ENCODE peak calls at places on chromosome 20, in four cellular contexts. One of them, this sample, is unnamed.

GRCh38 chr20:33418033-33418432 is 16.7 kb upstream of the CDK5RAP1 start:
- DNase-seq in GM12878: no peak
- DNase-seq in K562: no peak
- DNase-seq in H1: no peak
- DNase-seq in this sample: no peak

GRCh38 chr20:57391439-57392129 is 388 bp downstream of the RBM38 start:
- DNase-seq in GM12878: no peak
- DNase-seq in K562: peak
- DNase-seq in H1: no peak
- DNase-seq in this sample: no peak

GRCh38 chr20:41058007-41058673 is 29.5 kb downstream of the TOP1 start:
- DNase-seq in GM12878: no peak
- DNase-seq in K562: peak
- DNase-seq in H1: no peak
- DNase-seq in this sample: peak

GRCh38 chr20:33210371-33210770 is 6.8 kb upstream of the BPIFA3 start:
- DNase-seq in GM12878: no peak
- DNase-seq in K562: no peak
- DNase-seq in H1: no peak
- DNase-seq in this sample: no peak

GRCh38 chr20:50338479-50339195 is 148.0 kb downstream of the CEBPB start:
- DNase-seq in GM12878: peak
- DNase-seq in K562: peak
- DNase-seq in H1: no peak
- DNase-seq in this sample: peak

GRCh38 chr20:5835870-5836269 is 85.7 kb downstream of the SHLD1 start:
- DNase-seq in GM12878: no peak
- DNase-seq in K562: no peak
- DNase-seq in H1: no peak
- DNase-seq in this sample: no peak

GRCh38 chr20:33826270-33826897 is 15.2 kb downstream of the CHMP4B start:
- DNase-seq in GM12878: no peak
- DNase-seq in K562: no peak
- DNase-seq in H1: no peak
- DNase-seq in this sample: peak

GRCh38 chr20:20850407-20850806 is 138.0 kb upstream of the RALGAPA2 start:
- DNase-seq in GM12878: no peak
- DNase-seq in K562: no peak
- DNase-seq in H1: no peak
- DNase-seq in this sample: no peak

GRCh38 chr20:11544029-11544678 is 373.5 kb upstream of the BTBD3 start:
- DNase-seq in GM12878: peak
- DNase-seq in K562: no peak
- DNase-seq in H1: no peak
- DNase-seq in this sample: peak

GRCh38 chr20:5222919-5223634 is 93.7 kb downstream of the PROKR2 start:
- DNase-seq in GM12878: peak
- DNase-seq in K562: peak
- DNase-seq in H1: peak
- DNase-seq in this sample: peak

GRCh38 chr20:36305602-36306556 is at the start of gene DLGAP4:
- DNase-seq in GM12878: no peak
- DNase-seq in K562: no peak
- DNase-seq in H1: peak
- DNase-seq in this sample: no peak
- H2AFZ ChIP-seq in GM12878: no peak
- H2AFZ ChIP-seq in K562: no peak
- H2AFZ ChIP-seq in H1: no peak
- H2AFZ ChIP-seq in this sample: no peak

GRCh38 chr20:23200413-23200812 is 114.3 kb upstream of the CD93 start:
- DNase-seq in GM12878: no peak
- DNase-seq in K562: no peak
- DNase-seq in H1: no peak
- DNase-seq in this sample: no peak

GRCh38 chr20:23201658-23202057 is 115.5 kb upstream of the CD93 start:
- DNase-seq in GM12878: no peak
- DNase-seq in K562: no peak
- DNase-seq in H1: no peak
- DNase-seq in this sample: no peak

GRCh38 chr20:23198815-23199214 is 112.7 kb upstream of the CD93 start:
- DNase-seq in GM12878: no peak
- DNase-seq in K562: no peak
- DNase-seq in H1: no peak
- DNase-seq in this sample: no peak

GRCh38 chr20:23199356-23199755 is 113.2 kb upstream of the CD93 start:
- DNase-seq in GM12878: no peak
- DNase-seq in K562: no peak
- DNase-seq in H1: no peak
- DNase-seq in this sample: no peak

GRCh38 chr20:23200914-23201313 is 114.8 kb upstream of the CD93 start:
- DNase-seq in GM12878: no peak
- DNase-seq in K562: peak
- DNase-seq in H1: peak
- DNase-seq in this sample: peak
- TF ChIP-seq ATF2 in GM12878: no peak
- TF ChIP-seq ATF2 in K562: no peak
- TF ChIP-seq ATF2 in H1: no peak
- TF ChIP-seq ATF2 in this sample: no peak

DNA sequence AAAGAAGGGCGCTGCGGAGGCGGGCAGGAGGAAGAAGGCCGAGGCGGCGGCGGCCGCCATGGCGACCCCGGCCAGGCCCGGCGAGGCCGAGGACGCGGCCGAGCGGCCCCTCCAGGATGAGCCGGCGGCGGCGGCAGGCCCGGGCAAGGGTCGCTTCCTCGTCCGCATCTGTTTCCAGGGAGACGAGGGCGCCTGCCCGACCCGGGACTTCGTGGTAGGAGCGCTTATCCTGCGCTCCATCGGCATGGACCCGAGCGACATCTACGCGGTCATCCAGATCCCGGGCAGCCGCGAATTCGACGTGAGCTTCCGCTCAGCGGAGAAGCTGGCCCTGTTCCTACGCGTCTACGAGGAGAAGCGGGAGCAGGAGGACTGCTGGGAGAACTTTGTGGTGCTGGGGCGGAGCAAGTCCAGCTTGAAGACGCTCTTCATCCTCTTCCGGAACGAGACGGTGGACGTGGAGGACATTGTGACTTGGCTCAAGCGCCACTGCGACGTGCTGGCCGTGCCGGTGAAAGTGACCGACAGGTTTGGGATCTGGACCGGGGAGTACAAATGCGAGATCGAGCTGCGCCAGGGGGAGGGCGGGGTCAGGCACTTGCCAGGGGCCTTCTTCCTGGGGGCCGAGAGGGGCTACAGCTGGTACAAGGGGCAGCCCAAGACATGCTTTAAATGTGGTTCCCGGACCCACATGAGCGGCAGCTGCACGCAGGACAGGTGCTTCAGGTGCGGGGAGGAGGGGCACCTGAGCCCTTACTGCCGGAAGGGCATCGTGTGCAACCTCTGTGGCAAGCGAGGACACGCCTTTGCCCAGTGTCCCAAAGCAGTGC is 770 bp downstream of the ZCCHC3 start:
- DNase-seq in GM12878: no peak
- DNase-seq in K562: peak
- DNase-seq in H1: peak
- DNase-seq in this sample: peak
- H2AFZ ChIP-seq in GM12878: peak
- H2AFZ ChIP-seq in K562: peak
- H2AFZ ChIP-seq in H1: no peak
- H2AFZ ChIP-seq in this sample: no peak

DNA sequence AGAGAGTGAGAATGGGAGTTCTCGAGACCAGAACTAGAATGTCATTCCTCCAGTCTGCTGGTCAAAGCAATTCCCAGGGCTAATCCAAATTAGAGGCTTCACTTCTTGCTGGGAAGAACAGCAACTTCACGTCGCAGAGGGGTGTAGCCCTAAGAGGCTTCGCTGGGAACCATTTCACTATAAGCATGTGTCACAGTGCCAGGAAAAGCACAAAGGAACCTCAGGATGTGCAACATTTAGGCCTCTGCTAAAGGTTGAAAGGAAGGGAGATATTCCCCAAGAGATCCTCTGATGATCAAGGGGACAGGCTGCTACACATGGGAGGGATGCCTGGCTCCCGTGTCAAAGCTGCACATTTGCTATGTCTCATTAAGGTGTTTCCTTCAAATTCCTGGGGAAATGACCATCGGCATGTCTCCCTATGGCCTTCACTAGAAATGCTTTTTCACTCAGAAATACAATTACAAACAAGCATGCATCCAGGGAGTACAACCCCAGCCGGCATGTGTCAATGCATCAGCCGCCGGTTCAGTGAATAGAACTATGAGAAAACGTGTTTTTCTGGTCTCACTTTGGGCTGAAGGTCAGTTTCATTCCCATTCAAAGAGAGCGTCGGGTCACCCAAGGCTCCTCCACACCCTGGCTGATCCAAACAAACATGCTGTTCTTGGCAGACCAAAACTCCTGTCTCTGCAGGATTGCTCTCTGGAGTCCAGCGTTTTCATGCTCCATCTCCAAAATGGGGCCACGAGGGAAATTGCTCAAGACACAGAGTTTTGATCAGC is 35.7 kb upstream of the NXT1 start:
- DNase-seq in GM12878: no peak
- DNase-seq in K562: no peak
- DNase-seq in H1: no peak
- DNase-seq in this sample: no peak
- TF ChIP-seq ATF2 in GM12878: no peak
- TF ChIP-seq ATF2 in K562: no peak
- TF ChIP-seq ATF2 in H1: no peak
- TF ChIP-seq ATF2 in this sample: no peak

GRCh38 chr20:61437280-61438206 is 185.5 kb downstream of the CDH4 start:
- DNase-seq in GM12878: no peak
- DNase-seq in K562: no peak
- DNase-seq in H1: no peak
- DNase-seq in this sample: no peak
- H2AFZ ChIP-seq in GM12878: no peak
- H2AFZ ChIP-seq in K562: no peak
- H2AFZ ChIP-seq in H1: no peak
- H2AFZ ChIP-seq in this sample: no peak

GRCh38 chr20:47677314-47678129 is 107.8 kb downstream of the SULF2 start:
- DNase-seq in GM12878: no peak
- DNase-seq in K562: peak
- DNase-seq in H1: peak
- DNase-seq in this sample: peak
- TF ChIP-seq ATF2 in GM12878: no peak
- TF ChIP-seq ATF2 in K562: no peak
- TF ChIP-seq ATF2 in H1: no peak
- TF ChIP-seq ATF2 in this sample: peak

This sample was measured in HepG2.